ENCODE peak calls at places on chromosomes 3 and 15, in five cellular contexts. Q, C, F, X and I are unnamed samples.

GRCh38 chr3:112734718-112735350 is 93.9 kb upstream of the CCDC80 start:
- DNase-seq in F (peak), C (peak), X (peak), Q (no peak), I (peak)

GRCh38 chr15:48785195-48785594 is 25.7 kb downstream of the CEP152 start:
- DNase-seq in Q (peak), F (no peak), C (no peak), X (no peak), I (peak)

GRCh38 chr3:125098929-125099328 is 43.1 kb upstream of the HEG1 start:
- DNase-seq in X (no peak), F (no peak), C (no peak), Q (no peak), I (no peak)

GRCh38 chr3:46208167-46208704 is at the start of gene CCR1:
- DNase-seq in X (no peak), F (peak), C (peak), Q (peak), I (no peak)

GRCh38 chr3:30535515-30535914 is 70.9 kb upstream of the TGFBR2 start:
- DNase-seq in F (no peak), Q (no peak), X (no peak), C (no peak), I (no peak)

GRCh38 chr15:40060241-40060961 is 21.4 kb upstream of the SRP14 start:
- DNase-seq in Q (no peak), C (peak), F (no peak), X (no peak), I (no peak)

GRCh38 chr15:91973481-91973880 is 120.0 kb downstream of the SLCO3A1 start:
- DNase-seq in F (no peak), Q (no peak), C (no peak), X (no peak), I (no peak)

GRCh38 chr3:191424871-191425270 is 36.1 kb upstream of the PYDC2 start:
- DNase-seq in Q (no peak), C (no peak), F (no peak), X (no peak), I (no peak)

GRCh38 chr3:54859204-54859603 is 68.7 kb downstream of the LRTM1 start:
- DNase-seq in C (no peak), X (no peak), Q (no peak), F (no peak), I (no peak)

GRCh38 chr15:92391640-92392039 is 2.0 kb upstream of the ST8SIA2 start:
- DNase-seq in Q (no peak), F (peak), C (no peak), X (no peak), I (no peak)

GRCh38 chr3:47456984-47457383 is 18.8 kb downstream of the SCAP start:
- DNase-seq in X (no peak), Q (no peak), C (no peak), F (no peak), I (no peak)

GRCh38 chr3:49132437-49133225 is at the start of gene LAMB2:
- DNase-seq in F (peak), Q (peak), X (peak), C (peak), I (peak)

GRCh38 chr15:28786521-28786920 is 61.9 kb downstream of the GOLGA6L7 start:
- DNase-seq in C (no peak), F (no peak), X (no peak), Q (no peak), I (no peak)

GRCh38 chr15:92101706-92102434 is 248.4 kb downstream of the SLCO3A1 start:
- DNase-seq in C (no peak), F (no peak), X (no peak), Q (no peak), I (no peak)

GRCh38 chr3:132351222-132351806 is 34.1 kb downstream of the ACP3 start:
- DNase-seq in X (no peak), F (no peak), Q (no peak), C (no peak), I (no peak)

GRCh38 chr3:132356568-132356967 is 39.4 kb downstream of the ACP3 start:
- DNase-seq in X (no peak), F (no peak), Q (no peak), C (no peak), I (no peak)

GRCh38 chr3:132350814-132351213 is 33.6 kb downstream of the ACP3 start:
- DNase-seq in Q (no peak), C (no peak), X (no peak), F (no peak), I (no peak)

GRCh38 chr3:132354916-132355702 is 37.9 kb downstream of the ACP3 start:
- DNase-seq in C (no peak), F (no peak), X (no peak), Q (no peak), I (no peak)

GRCh38 chr3:132352556-132353143 is 35.4 kb downstream of the ACP3 start:
- DNase-seq in F (peak), Q (peak), X (peak), C (no peak), I (no peak)
- TF ChIP-seq CTCF in F (peak), Q (peak), X (peak), C (peak), I (peak)

GRCh38 chr15:34609658-34610057 is 26.2 kb upstream of the GOLGA8B start:
- DNase-seq in F (no peak), X (no peak), Q (no peak), C (no peak), I (no peak)

GRCh38 chr15:34607832-34608231 is 24.4 kb upstream of the GOLGA8B start:
- DNase-seq in F (no peak), C (no peak), X (no peak), Q (no peak), I (no peak)

GRCh38 chr15:34608517-34608916 is 25.1 kb upstream of the GOLGA8B start:
- DNase-seq in F (no peak), X (no peak), Q (no peak), C (no peak), I (no peak)

GRCh38 chr15:34610388-34610787 is 26.9 kb upstream of the GOLGA8B start:
- DNase-seq in X (no peak), C (no peak), F (no peak), Q (no peak), I (no peak)

DNA sequence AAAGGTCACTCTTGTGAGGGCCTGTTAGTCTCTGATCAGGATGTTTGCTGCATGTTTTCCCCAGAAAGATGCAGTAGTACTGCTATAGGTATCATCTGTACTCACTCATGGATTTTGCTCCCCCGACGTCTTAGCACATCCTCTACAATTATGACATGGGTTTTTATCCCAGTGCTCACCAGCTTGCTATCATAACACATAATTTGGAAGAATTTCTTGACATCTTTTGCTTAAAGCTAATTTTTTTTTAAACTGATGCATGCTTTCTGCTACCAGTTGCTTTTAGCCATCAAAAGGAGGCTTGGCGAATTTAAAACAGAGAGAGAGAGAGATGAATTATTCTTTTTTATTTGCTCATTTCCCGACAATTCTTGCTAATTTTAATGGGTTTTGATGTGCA is 25.7 kb upstream of the GOLGA8B start:
- DNase-seq in Q (no peak), X (no peak), C (no peak), F (no peak), I (no peak)
- TF ChIP-seq CTCF in Q (no peak), X (no peak), C (no peak), F (no peak), I (no peak)

DNA sequence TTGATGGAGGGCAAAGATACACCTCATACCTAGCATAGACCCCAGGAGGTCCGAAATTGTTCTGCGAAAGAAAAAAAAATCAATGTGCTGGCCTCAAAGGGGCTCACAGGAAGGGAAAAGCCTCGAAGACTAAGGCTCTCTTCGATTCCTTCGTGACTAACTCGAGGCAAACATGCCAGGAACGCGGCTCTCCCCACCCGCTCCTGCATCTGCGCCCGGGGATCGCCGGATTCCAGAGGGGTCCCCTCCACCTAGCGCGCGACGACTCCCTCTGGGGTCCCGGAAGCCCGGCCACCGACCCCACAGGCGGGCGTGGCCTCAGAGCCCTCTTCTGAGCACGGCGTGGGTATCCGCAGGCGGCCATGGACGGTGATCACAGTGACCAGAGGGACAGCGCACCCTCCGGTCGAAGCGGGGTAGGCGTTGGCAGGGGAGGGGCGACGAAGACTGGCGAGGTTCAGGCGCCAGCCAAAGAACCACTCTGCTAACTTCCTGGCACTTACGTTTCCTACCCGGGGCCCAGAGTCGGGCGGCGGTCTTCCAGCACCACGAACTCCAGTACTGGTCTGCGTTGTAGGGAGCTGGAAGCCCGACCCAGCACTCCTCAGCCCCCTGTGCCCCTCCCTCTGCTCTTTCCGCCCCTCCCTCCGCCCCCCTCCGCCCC is 517 bp upstream of the EIF3J start:
- DNase-seq in X (peak), Q (peak), F (peak), C (peak), I (peak)
- TF ChIP-seq CTCF in X (peak), Q (peak), F (peak), C (peak), I (peak)

DNA sequence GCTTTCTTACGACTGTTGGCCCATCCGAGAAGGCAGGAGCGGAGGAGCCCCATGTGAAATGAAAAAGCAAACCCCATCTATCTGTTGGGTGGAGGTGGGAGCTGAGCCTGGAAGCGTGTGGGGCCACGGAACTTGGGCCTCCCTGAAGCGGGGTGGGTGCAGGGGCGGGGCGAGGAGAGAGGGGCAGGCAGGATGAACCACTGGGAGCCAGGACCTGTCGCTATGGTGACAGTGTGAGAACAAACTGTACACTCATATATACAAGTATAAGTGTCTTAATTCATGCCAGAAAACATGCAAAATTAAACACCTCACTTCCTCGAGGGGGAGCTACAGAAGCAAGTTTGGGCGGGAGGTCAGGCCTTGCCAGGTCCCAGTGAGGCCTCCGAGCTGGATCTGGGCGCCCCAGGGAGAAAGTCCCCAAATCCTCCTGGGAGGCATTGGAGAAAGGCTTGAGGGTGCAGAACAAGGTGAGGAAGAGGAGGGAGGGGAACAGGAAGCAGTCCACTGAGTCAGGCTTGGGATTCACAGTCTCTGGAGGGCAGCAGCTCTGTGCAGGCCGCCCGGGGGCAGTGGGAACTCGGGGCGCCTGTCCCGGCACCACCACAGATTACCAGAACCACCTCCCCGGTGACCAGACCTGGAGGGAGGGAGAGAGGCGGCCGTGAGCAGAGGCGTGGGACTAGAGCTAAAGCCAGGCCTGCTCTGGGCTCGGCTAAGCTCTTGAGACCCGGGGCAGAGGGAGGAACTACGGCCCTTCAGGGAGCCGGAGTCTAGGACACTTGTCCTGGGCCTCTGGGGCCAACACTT is 34.8 kb downstream of the RBPMS2 start:
- DNase-seq in F (peak), Q (peak), X (no peak), C (no peak), I (peak)
- TF ChIP-seq CTCF in F (no peak), Q (no peak), X (no peak), C (no peak), I (no peak)

DNA sequence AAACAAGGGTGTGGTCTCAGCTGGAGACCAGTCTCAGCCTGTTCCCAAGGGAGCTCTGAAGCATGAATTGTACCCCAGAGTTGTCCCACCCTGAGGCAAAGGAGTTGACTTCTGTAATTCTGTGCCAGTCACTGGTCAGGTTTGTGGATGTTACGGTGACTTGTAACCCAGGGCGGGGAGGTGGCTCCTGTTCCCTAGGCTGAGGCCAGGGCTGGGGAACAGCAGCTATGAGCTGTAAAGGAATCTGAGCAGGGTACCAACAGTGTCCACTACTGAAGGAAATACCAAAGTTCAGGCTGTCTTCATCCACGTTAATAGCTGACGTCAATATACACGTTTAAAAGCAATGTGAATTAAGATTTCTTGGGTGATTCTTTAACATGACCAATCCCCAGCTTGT is 266.2 kb downstream of the ABHD5 start:
- DNase-seq in Q (no peak), C (no peak), X (no peak), F (no peak), I (no peak)
- TF ChIP-seq CTCF in Q (no peak), C (no peak), X (no peak), F (no peak), I (no peak)